ENCODE peak calls at places on chromosomes 7 and 10, in ten cellular contexts. One of them, this sample, is unnamed.
A peak's percentile ranks its signal among the peaks of the same experiment; 100 is the strongest.

GRCh38 chr7:630111-630511 is 96.4 kb upstream of the DNAAF5 start:
- DNase-seq in HCT116: no peak
- DNase-seq in GM12892: no peak
- DNase-seq in transverse colon: no peak
- DNase-seq in suprapubic skin: no peak
- DNase-seq in K562: no peak
- DNase-seq in spleen: peak; percentile 59
- DNase-seq in HepG2: no peak
- DNase-seq in prostate gland: no peak
- DNase-seq in GM23338: no peak
- DNase-seq in this sample: no peak

GRCh38 chr10:125093199-125093841 is 67.0 kb downstream of the CTBP2 start:
- DNase-seq in HCT116: no peak
- DNase-seq in GM12892: no peak
- DNase-seq in transverse colon: peak; percentile 48
- DNase-seq in suprapubic skin: peak; percentile 82
- DNase-seq in K562: no peak
- DNase-seq in spleen: peak; percentile 39
- DNase-seq in HepG2: no peak
- DNase-seq in prostate gland: no peak
- DNase-seq in GM23338: no peak
- DNase-seq in this sample: peak; percentile 32

GRCh38 chr10:84743483-84743882 is 415.1 kb downstream of the CCSER2 start:
- DNase-seq in HCT116: peak; percentile 2
- DNase-seq in GM12892: no peak
- DNase-seq in transverse colon: no peak
- DNase-seq in suprapubic skin: no peak
- DNase-seq in K562: no peak
- DNase-seq in spleen: no peak
- DNase-seq in HepG2: peak; percentile 7
- DNase-seq in prostate gland: no peak
- DNase-seq in GM23338: peak; percentile 39
- DNase-seq in this sample: no peak

GRCh38 chr10:71068811-71069411 is 143.5 kb upstream of the UNC5B start:
- DNase-seq in HCT116: no peak
- DNase-seq in GM12892: no peak
- DNase-seq in transverse colon: no peak
- DNase-seq in suprapubic skin: no peak
- DNase-seq in K562: no peak
- DNase-seq in spleen: peak; percentile 73
- DNase-seq in HepG2: no peak
- DNase-seq in prostate gland: no peak
- DNase-seq in GM23338: no peak
- DNase-seq in this sample: no peak

GRCh38 chr10:132960651-132961419 is 18.5 kb upstream of the CFAP46 start:
- DNase-seq in HCT116: no peak
- DNase-seq in GM12892: no peak
- DNase-seq in transverse colon: no peak
- DNase-seq in suprapubic skin: peak; percentile 50
- DNase-seq in K562: no peak
- DNase-seq in spleen: peak; percentile 71
- DNase-seq in HepG2: no peak
- DNase-seq in prostate gland: no peak
- DNase-seq in GM23338: no peak
- DNase-seq in this sample: no peak

GRCh38 chr7:100170111-100170897 is 1.9 kb upstream of the GAL3ST4 start:
- DNase-seq in HCT116: no peak
- DNase-seq in GM12892: no peak
- DNase-seq in transverse colon: no peak
- DNase-seq in suprapubic skin: no peak
- DNase-seq in K562: no peak
- DNase-seq in spleen: peak; percentile 69
- DNase-seq in HepG2: no peak
- DNase-seq in prostate gland: no peak
- DNase-seq in GM23338: no peak
- DNase-seq in this sample: no peak

GRCh38 chr7:69052447-69052846 is 545.8 kb upstream of the AUTS2 start:
- DNase-seq in HCT116: no peak
- DNase-seq in GM12892: no peak
- DNase-seq in transverse colon: no peak
- DNase-seq in suprapubic skin: no peak
- DNase-seq in K562: no peak
- DNase-seq in spleen: no peak
- DNase-seq in HepG2: no peak
- DNase-seq in prostate gland: no peak
- DNase-seq in GM23338: no peak
- DNase-seq in this sample: no peak

GRCh38 chr10:22341190-22341935 is 3.9 kb upstream of the SPAG6 start:
- DNase-seq in HCT116: no peak
- DNase-seq in GM12892: no peak
- DNase-seq in transverse colon: no peak
- DNase-seq in suprapubic skin: peak; percentile 64
- DNase-seq in K562: no peak
- DNase-seq in spleen: no peak
- DNase-seq in HepG2: no peak
- DNase-seq in prostate gland: no peak
- DNase-seq in GM23338: no peak
- DNase-seq in this sample: no peak

GRCh38 chr10:59234194-59234593 is 57.8 kb downstream of the PHYHIPL start:
- DNase-seq in HCT116: no peak
- DNase-seq in GM12892: no peak
- DNase-seq in transverse colon: no peak
- DNase-seq in suprapubic skin: no peak
- DNase-seq in K562: no peak
- DNase-seq in spleen: no peak
- DNase-seq in HepG2: no peak
- DNase-seq in prostate gland: no peak
- DNase-seq in GM23338: no peak
- DNase-seq in this sample: no peak

GRCh38 chr7:28581351-28581750 is 169.0 kb downstream of the CREB5 start:
- DNase-seq in HCT116: no peak
- DNase-seq in GM12892: no peak
- DNase-seq in transverse colon: no peak
- DNase-seq in suprapubic skin: no peak
- DNase-seq in K562: no peak
- DNase-seq in spleen: no peak
- DNase-seq in HepG2: no peak
- DNase-seq in prostate gland: no peak
- DNase-seq in GM23338: no peak
- DNase-seq in this sample: no peak

GRCh38 chr10:132862485-132863420 is 76.8 kb upstream of the NKX6-2 start:
- DNase-seq in HCT116: no peak
- DNase-seq in GM12892: no peak
- DNase-seq in transverse colon: peak; percentile 4
- DNase-seq in suprapubic skin: peak; percentile 50
- DNase-seq in K562: no peak
- DNase-seq in spleen: peak; percentile 63
- DNase-seq in HepG2: no peak
- DNase-seq in prostate gland: no peak
- DNase-seq in GM23338: no peak
- DNase-seq in this sample: peak; percentile 24

GRCh38 chr7:149886018-149886416 is 12.2 kb downstream of the ATP6V0E2 start:
- DNase-seq in HCT116: no peak
- DNase-seq in GM12892: no peak
- DNase-seq in transverse colon: no peak
- DNase-seq in suprapubic skin: no peak
- DNase-seq in K562: no peak
- DNase-seq in spleen: no peak
- DNase-seq in HepG2: no peak
- DNase-seq in prostate gland: no peak
- DNase-seq in GM23338: no peak
- DNase-seq in this sample: no peak

GRCh38 chr10:112296908-112297331 is 13.7 kb downstream of the TECTB start:
- DNase-seq in HCT116: no peak
- DNase-seq in GM12892: no peak
- DNase-seq in transverse colon: no peak
- DNase-seq in suprapubic skin: no peak
- DNase-seq in K562: no peak
- DNase-seq in spleen: no peak
- DNase-seq in HepG2: peak; percentile 70
- DNase-seq in prostate gland: no peak
- DNase-seq in GM23338: no peak
- DNase-seq in this sample: no peak

GRCh38 chr10:74145133-74145532 is 5.5 kb downstream of the AP3M1 start:
- DNase-seq in HCT116: no peak
- DNase-seq in GM12892: no peak
- DNase-seq in transverse colon: no peak
- DNase-seq in suprapubic skin: no peak
- DNase-seq in K562: no peak
- DNase-seq in spleen: no peak
- DNase-seq in HepG2: no peak
- DNase-seq in prostate gland: peak; percentile 17
- DNase-seq in GM23338: no peak
- DNase-seq in this sample: no peak

GRCh38 chr7:234041-234711 is 41.8 kb downstream of the FAM20C start:
- DNase-seq in HCT116: no peak
- DNase-seq in GM12892: no peak
- DNase-seq in transverse colon: no peak
- DNase-seq in suprapubic skin: no peak
- DNase-seq in K562: no peak
- DNase-seq in spleen: no peak
- DNase-seq in HepG2: no peak
- DNase-seq in prostate gland: peak; percentile 26
- DNase-seq in GM23338: no peak
- DNase-seq in this sample: peak; percentile 30

GRCh38 chr10:8061274-8062211 is 7.1 kb downstream of the GATA3 start:
- DNase-seq in HCT116: no peak
- DNase-seq in GM12892: no peak
- DNase-seq in transverse colon: no peak
- DNase-seq in suprapubic skin: no peak
- DNase-seq in K562: no peak
- DNase-seq in spleen: no peak
- DNase-seq in HepG2: no peak
- DNase-seq in prostate gland: no peak
- DNase-seq in GM23338: peak; percentile 55
- DNase-seq in this sample: no peak
- TF ChIP-seq POLR2AphosphoS5 in HCT116: no peak
- TF ChIP-seq POLR2AphosphoS5 in GM12892: no peak
- TF ChIP-seq POLR2AphosphoS5 in transverse colon: no peak
- TF ChIP-seq POLR2AphosphoS5 in suprapubic skin: no peak
- TF ChIP-seq POLR2AphosphoS5 in K562: no peak
- TF ChIP-seq POLR2AphosphoS5 in spleen: no peak
- TF ChIP-seq POLR2AphosphoS5 in HepG2: no peak
- TF ChIP-seq POLR2AphosphoS5 in prostate gland: peak; percentile 9
- TF ChIP-seq POLR2AphosphoS5 in GM23338: no peak
- TF ChIP-seq POLR2AphosphoS5 in this sample: no peak

GRCh38 chr7:6389728-6390127 is 58.0 kb downstream of the DAGLB start:
- DNase-seq in HCT116: no peak
- DNase-seq in GM12892: no peak
- DNase-seq in transverse colon: no peak
- DNase-seq in suprapubic skin: no peak
- DNase-seq in K562: no peak
- DNase-seq in spleen: no peak
- DNase-seq in HepG2: no peak
- DNase-seq in prostate gland: no peak
- DNase-seq in GM23338: no peak
- DNase-seq in this sample: no peak

GRCh38 chr7:6395898-6396582 is 51.7 kb downstream of the DAGLB start:
- DNase-seq in HCT116: no peak
- DNase-seq in GM12892: no peak
- DNase-seq in transverse colon: peak; percentile 30
- DNase-seq in suprapubic skin: no peak
- DNase-seq in K562: no peak
- DNase-seq in spleen: peak; percentile 79
- DNase-seq in HepG2: no peak
- DNase-seq in prostate gland: no peak
- DNase-seq in GM23338: no peak
- DNase-seq in this sample: no peak

GRCh38 chr7:6394114-6394513 is 53.6 kb downstream of the DAGLB start:
- DNase-seq in HCT116: no peak
- DNase-seq in GM12892: no peak
- DNase-seq in transverse colon: no peak
- DNase-seq in suprapubic skin: no peak
- DNase-seq in K562: no peak
- DNase-seq in spleen: no peak
- DNase-seq in HepG2: no peak
- DNase-seq in prostate gland: no peak
- DNase-seq in GM23338: no peak
- DNase-seq in this sample: no peak

GRCh38 chr7:6393667-6394056 is 54.1 kb downstream of the DAGLB start:
- DNase-seq in HCT116: no peak
- DNase-seq in GM12892: no peak
- DNase-seq in transverse colon: no peak
- DNase-seq in suprapubic skin: no peak
- DNase-seq in K562: no peak
- DNase-seq in spleen: peak; percentile 45
- DNase-seq in HepG2: no peak
- DNase-seq in prostate gland: no peak
- DNase-seq in GM23338: no peak
- DNase-seq in this sample: no peak

GRCh38 chr7:6392712-6393666 is 54.8 kb downstream of the DAGLB start:
- DNase-seq in HCT116: peak; percentile 69
- DNase-seq in GM12892: no peak
- DNase-seq in transverse colon: peak; percentile 95
- DNase-seq in suprapubic skin: peak; percentile 82
- DNase-seq in K562: peak; percentile 72
- DNase-seq in spleen: peak; percentile 58
- DNase-seq in HepG2: no peak
- DNase-seq in prostate gland: peak; percentile 49
- DNase-seq in GM23338: no peak
- DNase-seq in this sample: peak; percentile 89
- TF ChIP-seq POLR2AphosphoS5 in HCT116: peak; percentile 41
- TF ChIP-seq POLR2AphosphoS5 in GM12892: no peak
- TF ChIP-seq POLR2AphosphoS5 in transverse colon: peak; percentile 76
- TF ChIP-seq POLR2AphosphoS5 in suprapubic skin: no peak
- TF ChIP-seq POLR2AphosphoS5 in K562: peak; percentile 68
- TF ChIP-seq POLR2AphosphoS5 in spleen: peak; percentile 54
- TF ChIP-seq POLR2AphosphoS5 in HepG2: no peak
- TF ChIP-seq POLR2AphosphoS5 in prostate gland: no peak
- TF ChIP-seq POLR2AphosphoS5 in GM23338: no peak
- TF ChIP-seq POLR2AphosphoS5 in this sample: peak; percentile 84

GRCh38 chr10:12418000-12418399 is 68.7 kb downstream of the CAMK1D start:
- DNase-seq in HCT116: no peak
- DNase-seq in GM12892: no peak
- DNase-seq in transverse colon: no peak
- DNase-seq in suprapubic skin: peak; percentile 83
- DNase-seq in K562: no peak
- DNase-seq in spleen: no peak
- DNase-seq in HepG2: no peak
- DNase-seq in prostate gland: no peak
- DNase-seq in GM23338: no peak
- DNase-seq in this sample: no peak
- TF ChIP-seq POLR2AphosphoS5 in HCT116: no peak
- TF ChIP-seq POLR2AphosphoS5 in GM12892: no peak
- TF ChIP-seq POLR2AphosphoS5 in transverse colon: no peak
- TF ChIP-seq POLR2AphosphoS5 in suprapubic skin: peak; percentile 75
- TF ChIP-seq POLR2AphosphoS5 in K562: no peak
- TF ChIP-seq POLR2AphosphoS5 in spleen: no peak
- TF ChIP-seq POLR2AphosphoS5 in HepG2: no peak
- TF ChIP-seq POLR2AphosphoS5 in prostate gland: no peak
- TF ChIP-seq POLR2AphosphoS5 in GM23338: no peak
- TF ChIP-seq POLR2AphosphoS5 in this sample: no peak

DNA sequence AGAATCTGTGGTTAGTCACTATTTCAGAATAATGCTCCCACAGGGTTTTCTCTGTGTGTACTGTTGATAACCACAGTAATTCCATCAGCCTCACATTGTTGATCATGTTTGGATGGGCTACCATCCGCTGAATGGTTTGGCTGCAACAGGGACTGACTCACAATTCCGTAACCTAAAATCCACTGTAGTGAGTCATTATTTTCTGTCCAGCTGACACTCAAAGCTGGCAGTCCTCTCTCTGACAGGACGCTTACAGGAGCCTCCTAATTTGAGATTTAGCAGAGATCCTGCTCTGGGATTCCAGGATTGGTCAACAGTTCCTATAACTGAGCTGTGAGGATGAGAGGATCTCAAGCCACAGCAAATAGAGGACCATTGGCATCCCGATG is 32.7 kb downstream of the VWA2 start:
- DNase-seq in HCT116: peak; percentile 42
- DNase-seq in GM12892: no peak
- DNase-seq in transverse colon: no peak
- DNase-seq in suprapubic skin: peak; percentile 76
- DNase-seq in K562: no peak
- DNase-seq in spleen: no peak
- DNase-seq in HepG2: no peak
- DNase-seq in prostate gland: no peak
- DNase-seq in GM23338: no peak
- DNase-seq in this sample: peak; percentile 25
- TF ChIP-seq POLR2AphosphoS5 in HCT116: no peak
- TF ChIP-seq POLR2AphosphoS5 in GM12892: no peak
- TF ChIP-seq POLR2AphosphoS5 in transverse colon: peak; percentile 79
- TF ChIP-seq POLR2AphosphoS5 in suprapubic skin: peak; percentile 68
- TF ChIP-seq POLR2AphosphoS5 in K562: no peak
- TF ChIP-seq POLR2AphosphoS5 in spleen: no peak
- TF ChIP-seq POLR2AphosphoS5 in HepG2: no peak
- TF ChIP-seq POLR2AphosphoS5 in prostate gland: peak; percentile 18
- TF ChIP-seq POLR2AphosphoS5 in GM23338: no peak
- TF ChIP-seq POLR2AphosphoS5 in this sample: peak; percentile 21

This sample was measured in stomach.